ENCODE peak calls at places on chromosomes 7 and 10, in seven cellular contexts. One of them, this sample, is unnamed.

GRCh38 chr10:10513067-10513466 is 504.6 kb upstream of the CELF2 start:
- DNase-seq in activated effector memory CD4-positive, alpha-beta T cell treated with Interleukin-2 at 50 U/mL for 16 hours: no peak
- DNase-seq in HFFc6: no peak
- DNase-seq in effector CD4-positive, alpha-beta T cell: no peak
- DNase-seq in HuH-7: no peak
- DNase-seq in Right ventricle myocardium inferior: no peak
- DNase-seq in GM04504: no peak
- DNase-seq in this sample: no peak

GRCh38 chr10:28393956-28394568 is 91.2 kb upstream of the MPP7 start:
- DNase-seq in activated effector memory CD4-positive, alpha-beta T cell treated with Interleukin-2 at 50 U/mL for 16 hours: peak
- DNase-seq in HFFc6: peak
- DNase-seq in effector CD4-positive, alpha-beta T cell: peak
- DNase-seq in HuH-7: peak
- DNase-seq in Right ventricle myocardium inferior: peak
- DNase-seq in GM04504: peak
- DNase-seq in this sample: peak

GRCh38 chr7:93146465-93147127 is 1.6 kb downstream of the SAMD9L start:
- DNase-seq in activated effector memory CD4-positive, alpha-beta T cell treated with Interleukin-2 at 50 U/mL for 16 hours: no peak
- DNase-seq in HFFc6: no peak
- DNase-seq in effector CD4-positive, alpha-beta T cell: no peak
- DNase-seq in HuH-7: no peak
- DNase-seq in Right ventricle myocardium inferior: no peak
- DNase-seq in GM04504: no peak
- DNase-seq in this sample: no peak

GRCh38 chr10:59064116-59064707 is 112.2 kb upstream of the PHYHIPL start:
- DNase-seq in activated effector memory CD4-positive, alpha-beta T cell treated with Interleukin-2 at 50 U/mL for 16 hours: no peak
- DNase-seq in HFFc6: no peak
- DNase-seq in effector CD4-positive, alpha-beta T cell: no peak
- DNase-seq in HuH-7: no peak
- DNase-seq in Right ventricle myocardium inferior: no peak
- DNase-seq in GM04504: no peak
- DNase-seq in this sample: no peak

GRCh38 chr10:71909399-71910083 is 54.7 kb upstream of the CHST3 start:
- DNase-seq in activated effector memory CD4-positive, alpha-beta T cell treated with Interleukin-2 at 50 U/mL for 16 hours: no peak
- DNase-seq in HFFc6: no peak
- DNase-seq in effector CD4-positive, alpha-beta T cell: no peak
- DNase-seq in HuH-7: no peak
- DNase-seq in Right ventricle myocardium inferior: no peak
- DNase-seq in GM04504: no peak
- DNase-seq in this sample: no peak

GRCh38 chr7:135645296-135645904 is 16.9 kb upstream of the STMP1 start:
- DNase-seq in activated effector memory CD4-positive, alpha-beta T cell treated with Interleukin-2 at 50 U/mL for 16 hours: no peak
- DNase-seq in HFFc6: peak
- DNase-seq in effector CD4-positive, alpha-beta T cell: no peak
- DNase-seq in HuH-7: no peak
- DNase-seq in Right ventricle myocardium inferior: no peak
- DNase-seq in GM04504: no peak
- DNase-seq in this sample: no peak

GRCh38 chr10:126459878-126460481 is 71.7 kb upstream of the ADAM12 start:
- DNase-seq in activated effector memory CD4-positive, alpha-beta T cell treated with Interleukin-2 at 50 U/mL for 16 hours: no peak
- DNase-seq in HFFc6: peak
- DNase-seq in effector CD4-positive, alpha-beta T cell: no peak
- DNase-seq in HuH-7: no peak
- DNase-seq in Right ventricle myocardium inferior: no peak
- DNase-seq in GM04504: peak
- DNase-seq in this sample: no peak

GRCh38 chr10:450463-450862 is 239.0 kb downstream of the DIP2C start:
- DNase-seq in activated effector memory CD4-positive, alpha-beta T cell treated with Interleukin-2 at 50 U/mL for 16 hours: no peak
- DNase-seq in HFFc6: no peak
- DNase-seq in effector CD4-positive, alpha-beta T cell: no peak
- DNase-seq in HuH-7: no peak
- DNase-seq in Right ventricle myocardium inferior: no peak
- DNase-seq in GM04504: no peak
- DNase-seq in this sample: no peak

GRCh38 chr7:142327555-142327954 is 69.7 kb upstream of the PRSS58 start:
- DNase-seq in activated effector memory CD4-positive, alpha-beta T cell treated with Interleukin-2 at 50 U/mL for 16 hours: no peak
- DNase-seq in HFFc6: no peak
- DNase-seq in effector CD4-positive, alpha-beta T cell: no peak
- DNase-seq in HuH-7: no peak
- DNase-seq in Right ventricle myocardium inferior: no peak
- DNase-seq in GM04504: no peak
- DNase-seq in this sample: no peak

GRCh38 chr7:130930260-130930659 is 196.3 kb upstream of the KLF14 start:
- DNase-seq in activated effector memory CD4-positive, alpha-beta T cell treated with Interleukin-2 at 50 U/mL for 16 hours: no peak
- DNase-seq in HFFc6: no peak
- DNase-seq in effector CD4-positive, alpha-beta T cell: peak
- DNase-seq in HuH-7: no peak
- DNase-seq in Right ventricle myocardium inferior: no peak
- DNase-seq in GM04504: no peak
- DNase-seq in this sample: no peak

GRCh38 chr7:156003220-156004162 is 191.2 kb upstream of the SHH start:
- DNase-seq in activated effector memory CD4-positive, alpha-beta T cell treated with Interleukin-2 at 50 U/mL for 16 hours: no peak
- DNase-seq in HFFc6: no peak
- DNase-seq in effector CD4-positive, alpha-beta T cell: no peak
- DNase-seq in HuH-7: no peak
- DNase-seq in Right ventricle myocardium inferior: no peak
- DNase-seq in GM04504: no peak
- DNase-seq in this sample: no peak

GRCh38 chr7:141073173-141073640 is 657 bp upstream of the TMEM178B start:
- DNase-seq in activated effector memory CD4-positive, alpha-beta T cell treated with Interleukin-2 at 50 U/mL for 16 hours: peak
- DNase-seq in HFFc6: no peak
- DNase-seq in effector CD4-positive, alpha-beta T cell: no peak
- DNase-seq in HuH-7: peak
- DNase-seq in Right ventricle myocardium inferior: no peak
- DNase-seq in GM04504: no peak
- DNase-seq in this sample: peak

GRCh38 chr10:6154566-6154965 is 48.2 kb upstream of the PFKFB3 start:
- DNase-seq in activated effector memory CD4-positive, alpha-beta T cell treated with Interleukin-2 at 50 U/mL for 16 hours: no peak
- DNase-seq in HFFc6: no peak
- DNase-seq in effector CD4-positive, alpha-beta T cell: no peak
- DNase-seq in HuH-7: no peak
- DNase-seq in Right ventricle myocardium inferior: no peak
- DNase-seq in GM04504: no peak
- DNase-seq in this sample: no peak

GRCh38 chr10:83603708-83604107 is 535.6 kb upstream of the GHITM start:
- DNase-seq in activated effector memory CD4-positive, alpha-beta T cell treated with Interleukin-2 at 50 U/mL for 16 hours: no peak
- DNase-seq in HFFc6: no peak
- DNase-seq in effector CD4-positive, alpha-beta T cell: no peak
- DNase-seq in HuH-7: no peak
- DNase-seq in Right ventricle myocardium inferior: no peak
- DNase-seq in GM04504: no peak
- DNase-seq in this sample: no peak

GRCh38 chr7:50707607-50708006 is 75.1 kb downstream of the GRB10 start:
- DNase-seq in activated effector memory CD4-positive, alpha-beta T cell treated with Interleukin-2 at 50 U/mL for 16 hours: no peak
- DNase-seq in HFFc6: no peak
- DNase-seq in effector CD4-positive, alpha-beta T cell: no peak
- DNase-seq in HuH-7: no peak
- DNase-seq in Right ventricle myocardium inferior: no peak
- DNase-seq in GM04504: no peak
- DNase-seq in this sample: no peak

GRCh38 chr7:122833888-122834570 is 52.2 kb downstream of the CADPS2 start:
- DNase-seq in activated effector memory CD4-positive, alpha-beta T cell treated with Interleukin-2 at 50 U/mL for 16 hours: no peak
- DNase-seq in HFFc6: no peak
- DNase-seq in effector CD4-positive, alpha-beta T cell: no peak
- DNase-seq in HuH-7: no peak
- DNase-seq in Right ventricle myocardium inferior: no peak
- DNase-seq in GM04504: no peak
- DNase-seq in this sample: no peak

GRCh38 chr10:126094537-126094936 is 198.2 kb downstream of the FANK1 start:
- DNase-seq in activated effector memory CD4-positive, alpha-beta T cell treated with Interleukin-2 at 50 U/mL for 16 hours: no peak
- DNase-seq in HFFc6: peak
- DNase-seq in effector CD4-positive, alpha-beta T cell: no peak
- DNase-seq in HuH-7: no peak
- DNase-seq in Right ventricle myocardium inferior: no peak
- DNase-seq in GM04504: no peak
- DNase-seq in this sample: no peak

GRCh38 chr7:85730016-85730415 is 543.2 kb upstream of the SEMA3D start:
- DNase-seq in activated effector memory CD4-positive, alpha-beta T cell treated with Interleukin-2 at 50 U/mL for 16 hours: no peak
- DNase-seq in HFFc6: no peak
- DNase-seq in effector CD4-positive, alpha-beta T cell: no peak
- DNase-seq in HuH-7: no peak
- DNase-seq in Right ventricle myocardium inferior: peak
- DNase-seq in GM04504: no peak
- DNase-seq in this sample: peak

GRCh38 chr7:25206765-25207164 is 21.5 kb downstream of the NPVF start:
- DNase-seq in activated effector memory CD4-positive, alpha-beta T cell treated with Interleukin-2 at 50 U/mL for 16 hours: no peak
- DNase-seq in HFFc6: no peak
- DNase-seq in effector CD4-positive, alpha-beta T cell: no peak
- DNase-seq in HuH-7: no peak
- DNase-seq in Right ventricle myocardium inferior: no peak
- DNase-seq in GM04504: no peak
- DNase-seq in this sample: no peak

GRCh38 chr10:78532480-78533046 is 498.9 kb downstream of the RPS24 start:
- DNase-seq in activated effector memory CD4-positive, alpha-beta T cell treated with Interleukin-2 at 50 U/mL for 16 hours: no peak
- DNase-seq in HFFc6: no peak
- DNase-seq in effector CD4-positive, alpha-beta T cell: no peak
- DNase-seq in HuH-7: no peak
- DNase-seq in Right ventricle myocardium inferior: no peak
- DNase-seq in GM04504: no peak
- DNase-seq in this sample: no peak

GRCh38 chr10:61899045-61899444 is 2.5 kb upstream of the ARID5B start:
- DNase-seq in activated effector memory CD4-positive, alpha-beta T cell treated with Interleukin-2 at 50 U/mL for 16 hours: no peak
- DNase-seq in HFFc6: peak
- DNase-seq in effector CD4-positive, alpha-beta T cell: peak
- DNase-seq in HuH-7: no peak
- DNase-seq in Right ventricle myocardium inferior: no peak
- DNase-seq in GM04504: no peak
- DNase-seq in this sample: no peak

GRCh38 chr7:129308047-129308446 is 83.2 kb downstream of the AHCYL2 start:
- DNase-seq in activated effector memory CD4-positive, alpha-beta T cell treated with Interleukin-2 at 50 U/mL for 16 hours: no peak
- DNase-seq in HFFc6: no peak
- DNase-seq in effector CD4-positive, alpha-beta T cell: no peak
- DNase-seq in HuH-7: no peak
- DNase-seq in Right ventricle myocardium inferior: peak
- DNase-seq in GM04504: no peak
- DNase-seq in this sample: peak

GRCh38 chr7:148838905-148839304 is 45.2 kb downstream of the EZH2 start:
- DNase-seq in activated effector memory CD4-positive, alpha-beta T cell treated with Interleukin-2 at 50 U/mL for 16 hours: no peak
- DNase-seq in HFFc6: no peak
- DNase-seq in effector CD4-positive, alpha-beta T cell: no peak
- DNase-seq in HuH-7: peak
- DNase-seq in Right ventricle myocardium inferior: no peak
- DNase-seq in GM04504: no peak
- DNase-seq in this sample: no peak

GRCh38 chr10:114758331-114758730 is 63.2 kb upstream of the FHIP2A start:
- DNase-seq in activated effector memory CD4-positive, alpha-beta T cell treated with Interleukin-2 at 50 U/mL for 16 hours: no peak
- DNase-seq in HFFc6: peak
- DNase-seq in effector CD4-positive, alpha-beta T cell: no peak
- DNase-seq in HuH-7: no peak
- DNase-seq in Right ventricle myocardium inferior: no peak
- DNase-seq in GM04504: no peak
- DNase-seq in this sample: no peak

GRCh38 chr7:142328006-142328405 is 70.1 kb upstream of the PRSS58 start:
- DNase-seq in activated effector memory CD4-positive, alpha-beta T cell treated with Interleukin-2 at 50 U/mL for 16 hours: no peak
- DNase-seq in HFFc6: no peak
- DNase-seq in effector CD4-positive, alpha-beta T cell: no peak
- DNase-seq in HuH-7: no peak
- DNase-seq in Right ventricle myocardium inferior: no peak
- DNase-seq in GM04504: no peak
- DNase-seq in this sample: no peak

GRCh38 chr10:43396928-43397624 is 11.9 kb downstream of the HNRNPF start:
- DNase-seq in activated effector memory CD4-positive, alpha-beta T cell treated with Interleukin-2 at 50 U/mL for 16 hours: peak
- DNase-seq in HFFc6: peak
- DNase-seq in effector CD4-positive, alpha-beta T cell: peak
- DNase-seq in HuH-7: peak
- DNase-seq in Right ventricle myocardium inferior: peak
- DNase-seq in GM04504: peak
- DNase-seq in this sample: peak

GRCh38 chr10:114096864-114097263 is 53.2 kb downstream of the ADRB1 start:
- DNase-seq in activated effector memory CD4-positive, alpha-beta T cell treated with Interleukin-2 at 50 U/mL for 16 hours: no peak
- DNase-seq in HFFc6: no peak
- DNase-seq in effector CD4-positive, alpha-beta T cell: no peak
- DNase-seq in HuH-7: no peak
- DNase-seq in Right ventricle myocardium inferior: no peak
- DNase-seq in GM04504: no peak
- DNase-seq in this sample: no peak

GRCh38 chr7:1040790-1041189 is 3.6 kb upstream of the GPR146 start:
- DNase-seq in activated effector memory CD4-positive, alpha-beta T cell treated with Interleukin-2 at 50 U/mL for 16 hours: no peak
- DNase-seq in HFFc6: peak
- DNase-seq in effector CD4-positive, alpha-beta T cell: no peak
- DNase-seq in HuH-7: no peak
- DNase-seq in Right ventricle myocardium inferior: peak
- DNase-seq in GM04504: peak
- DNase-seq in this sample: no peak

GRCh38 chr7:132279718-132280117 is 296.6 kb downstream of the PLXNA4 start:
- DNase-seq in activated effector memory CD4-positive, alpha-beta T cell treated with Interleukin-2 at 50 U/mL for 16 hours: no peak
- DNase-seq in HFFc6: no peak
- DNase-seq in effector CD4-positive, alpha-beta T cell: no peak
- DNase-seq in HuH-7: no peak
- DNase-seq in Right ventricle myocardium inferior: no peak
- DNase-seq in GM04504: no peak
- DNase-seq in this sample: no peak

GRCh38 chr7:85866540-85866939 is 679.7 kb upstream of the SEMA3D start:
- DNase-seq in activated effector memory CD4-positive, alpha-beta T cell treated with Interleukin-2 at 50 U/mL for 16 hours: no peak
- DNase-seq in HFFc6: no peak
- DNase-seq in effector CD4-positive, alpha-beta T cell: no peak
- DNase-seq in HuH-7: no peak
- DNase-seq in Right ventricle myocardium inferior: no peak
- DNase-seq in GM04504: no peak
- DNase-seq in this sample: no peak

GRCh38 chr10:84344560-84344959 is 16.2 kb downstream of the CCSER2 start:
- DNase-seq in activated effector memory CD4-positive, alpha-beta T cell treated with Interleukin-2 at 50 U/mL for 16 hours: no peak
- DNase-seq in HFFc6: no peak
- DNase-seq in effector CD4-positive, alpha-beta T cell: no peak
- DNase-seq in HuH-7: no peak
- DNase-seq in Right ventricle myocardium inferior: no peak
- DNase-seq in GM04504: no peak
- DNase-seq in this sample: no peak

GRCh38 chr10:7250236-7250635 is 160.6 kb downstream of the SFMBT2 start:
- DNase-seq in activated effector memory CD4-positive, alpha-beta T cell treated with Interleukin-2 at 50 U/mL for 16 hours: no peak
- DNase-seq in HFFc6: no peak
- DNase-seq in effector CD4-positive, alpha-beta T cell: no peak
- DNase-seq in HuH-7: no peak
- DNase-seq in Right ventricle myocardium inferior: no peak
- DNase-seq in GM04504: no peak
- DNase-seq in this sample: no peak

GRCh38 chr10:131547129-131547799 is 235.7 kb upstream of the TCERG1L start:
- DNase-seq in activated effector memory CD4-positive, alpha-beta T cell treated with Interleukin-2 at 50 U/mL for 16 hours: no peak
- DNase-seq in HFFc6: no peak
- DNase-seq in effector CD4-positive, alpha-beta T cell: no peak
- DNase-seq in HuH-7: no peak
- DNase-seq in Right ventricle myocardium inferior: no peak
- DNase-seq in GM04504: no peak
- DNase-seq in this sample: no peak

GRCh38 chr7:16084370-16084769 is 337.0 kb downstream of the CRPPA start:
- DNase-seq in activated effector memory CD4-positive, alpha-beta T cell treated with Interleukin-2 at 50 U/mL for 16 hours: no peak
- DNase-seq in HFFc6: no peak
- DNase-seq in effector CD4-positive, alpha-beta T cell: no peak
- DNase-seq in HuH-7: no peak
- DNase-seq in Right ventricle myocardium inferior: no peak
- DNase-seq in GM04504: no peak
- DNase-seq in this sample: no peak

GRCh38 chr10:79406683-79407396 is 38.6 kb downstream of the ZCCHC24 start:
- DNase-seq in activated effector memory CD4-positive, alpha-beta T cell treated with Interleukin-2 at 50 U/mL for 16 hours: no peak
- DNase-seq in HFFc6: no peak
- DNase-seq in effector CD4-positive, alpha-beta T cell: no peak
- DNase-seq in HuH-7: no peak
- DNase-seq in Right ventricle myocardium inferior: no peak
- DNase-seq in GM04504: no peak
- DNase-seq in this sample: no peak

GRCh38 chr7:47349401-47349800 is 232.5 kb downstream of the TNS3 start:
- DNase-seq in activated effector memory CD4-positive, alpha-beta T cell treated with Interleukin-2 at 50 U/mL for 16 hours: no peak
- DNase-seq in HFFc6: no peak
- DNase-seq in effector CD4-positive, alpha-beta T cell: no peak
- DNase-seq in HuH-7: no peak
- DNase-seq in Right ventricle myocardium inferior: no peak
- DNase-seq in GM04504: no peak
- DNase-seq in this sample: no peak

GRCh38 chr7:2734761-2735571 is 47.0 kb downstream of the AMZ1 start:
- DNase-seq in activated effector memory CD4-positive, alpha-beta T cell treated with Interleukin-2 at 50 U/mL for 16 hours: no peak
- DNase-seq in HFFc6: no peak
- DNase-seq in effector CD4-positive, alpha-beta T cell: no peak
- DNase-seq in HuH-7: no peak
- DNase-seq in Right ventricle myocardium inferior: no peak
- DNase-seq in GM04504: no peak
- DNase-seq in this sample: peak